ENCODE peak calls at places on chromosomes 12 and 14, in ten cellular contexts. C is IMR-90, L is A549, N is adrenal gland, X is transverse colon, J is stomach, K is uterus, O is gastrocnemius medialis, D is spleen, I is tibial nerve. E is an unnamed sample.

GRCh38 chr14:55327179-55327578 is 56.0 kb downstream of the FBXO34 start:
- DNase-seq in C (no peak), L (no peak), X (no peak), J (no peak), I (no peak), O (no peak), D (no peak), K (no peak), N (no peak), E (no peak)

GRCh38 chr12:47249719-47250506 is 170.2 kb upstream of the AMIGO2 start:
- DNase-seq in C (no peak), I (no peak), N (no peak), K (no peak), D (no peak), J (no peak), L (no peak), X (no peak), O (no peak), E (peak; percentile 19)

GRCh38 chr12:90065301-90065801 is 356.7 kb upstream of the ATP2B1 start:
- DNase-seq in L (no peak), O (no peak), K (no peak), N (no peak), D (no peak), X (no peak), J (no peak), C (no peak), I (no peak), E (no peak)

GRCh38 chr12:1591029-1591428 is 3.4 kb downstream of the FBXL14 start:
- DNase-seq in K (no peak), C (no peak), N (no peak), L (peak; percentile 67), D (no peak), O (no peak), I (no peak), J (no peak), X (peak; percentile 37), E (no peak)

GRCh38 chr14:58637040-58637390 is 747 bp upstream of the DACT1 start:
- DNase-seq in N (peak; percentile 61), O (no peak), D (no peak), C (peak; percentile 94), J (peak; percentile 54), K (peak; percentile 59), X (peak; percentile 62), I (no peak), L (no peak), E (peak; percentile 26)

GRCh38 chr14:65229431-65230286 is 127.3 kb upstream of the MAX start:
- DNase-seq in N (peak; percentile 60), O (no peak), I (no peak), X (peak; percentile 49), K (peak; percentile 29), J (peak; percentile 51), L (no peak), D (peak; percentile 85), C (no peak), E (peak; percentile 38)

GRCh38 chr14:55416866-55417265 is 5.2 kb upstream of the ATG14 start:
- DNase-seq in I (no peak), J (no peak), X (peak; percentile 56), L (no peak), N (no peak), D (no peak), O (no peak), C (no peak), K (no peak), E (no peak)

GRCh38 chr14:92802678-92803077 is 8.6 kb downstream of the GOLGA5 start:
- DNase-seq in D (no peak), J (no peak), O (no peak), L (no peak), X (no peak), C (no peak), I (no peak), N (no peak), K (no peak), E (no peak)

GRCh38 chr14:68794130-68794855 is 1.4 kb upstream of the ZFP36L1 start:
- DNase-seq in I (peak; percentile 87), N (peak; percentile 96), O (peak; percentile 89), J (peak; percentile 85), K (peak; percentile 92), X (peak; percentile 85), D (peak; percentile 97), C (peak; percentile 95), L (no peak), E (peak; percentile 90)

GRCh38 chr14:74572829-74573360 is 39.1 kb downstream of the LTBP2 start:
- DNase-seq in L (no peak), J (no peak), I (no peak), X (no peak), N (no peak), O (no peak), D (no peak), K (no peak), C (peak; percentile 65), E (no peak)

GRCh38 chr12:104290855-104291254 is 12.7 kb upstream of the EID3 start:
- DNase-seq in C (no peak), D (no peak), K (no peak), X (no peak), O (no peak), L (no peak), I (no peak), J (no peak), N (no peak), E (no peak)

GRCh38 chr14:64649383-64649998 is 54.7 kb upstream of the PLEKHG3 start:
- DNase-seq in J (no peak), L (no peak), N (peak; percentile 57), K (peak; percentile 70), C (no peak), X (peak; percentile 20), D (no peak), I (peak; percentile 80), O (peak; percentile 72), E (peak; percentile 37)

GRCh38 chr12:3336606-3337311 is 154.2 kb upstream of the PRMT8 start:
- DNase-seq in J (peak; percentile 34), L (no peak), I (peak; percentile 32), X (no peak), K (no peak), C (no peak), O (no peak), D (peak; percentile 41), N (peak; percentile 80), E (peak; percentile 28)

GRCh38 chr12:102034346-102034745 is 27.4 kb downstream of the WASHC3 start:
- DNase-seq in J (no peak), K (no peak), C (peak; percentile 58), D (no peak), I (no peak), X (no peak), L (no peak), O (no peak), N (no peak), E (no peak)

GRCh38 chr12:1911598-1912575 is 6.6 kb downstream of the CACNA2D4 start:
- DNase-seq in L (no peak), I (no peak), J (peak; percentile 15), C (no peak), K (no peak), X (no peak), D (peak; percentile 65), O (peak; percentile 74), N (peak; percentile 36), E (no peak)

GRCh38 chr14:104361101-104361591 is 218.4 kb upstream of the C14orf180 start:
- DNase-seq in L (no peak), I (no peak), C (no peak), D (peak; percentile 65), X (no peak), K (no peak), N (no peak), O (no peak), J (peak; percentile 25), E (peak; percentile 6)

GRCh38 chr14:62018606-62019005 is 256.4 kb downstream of the SNAPC1 start:
- DNase-seq in K (no peak), N (no peak), O (no peak), X (no peak), J (no peak), D (no peak), I (no peak), L (no peak), C (no peak), E (no peak)

GRCh38 chr14:23078692-23079116 is 16.2 kb downstream of the ACIN1 start:
- DNase-seq in X (peak; percentile 69), I (peak; percentile 45), D (no peak), J (peak; percentile 55), L (peak; percentile 45), K (peak; percentile 75), C (peak; percentile 98), N (peak; percentile 94), O (peak; percentile 89), E (no peak)
- TF ChIP-seq POLR2A in X (no peak), I (no peak), D (no peak), J (no peak), L (no peak), K (no peak), C (peak; percentile 70), N (no peak), O (peak; percentile 47), E (no peak)

GRCh38 chr12:109880049-109880931 is at the start of gene GLTP:
- DNase-seq in X (peak; percentile 90), D (peak; percentile 97), K (peak; percentile 87), I (peak; percentile 73), O (peak; percentile 61), N (peak; percentile 86), C (peak; percentile 63), J (peak; percentile 91), L (peak; percentile 88), E (peak; percentile 89)
- H3K27ac ChIP-seq in X (peak within 1 kb of the TSS; percentile 86), D (peak within 1 kb of the TSS; percentile 92), K (peak within 1 kb of the TSS; percentile 82), I (peak within 1 kb of the TSS; percentile 88), O (peak within 1 kb of the TSS; percentile 81), N (no peak within 1 kb of the TSS), C (peak within 1 kb of the TSS; percentile 71), J (peak within 1 kb of the TSS; percentile 69), L (peak within 1 kb of the TSS; percentile 90), E (peak within 1 kb of the TSS; percentile 34)

DNA sequence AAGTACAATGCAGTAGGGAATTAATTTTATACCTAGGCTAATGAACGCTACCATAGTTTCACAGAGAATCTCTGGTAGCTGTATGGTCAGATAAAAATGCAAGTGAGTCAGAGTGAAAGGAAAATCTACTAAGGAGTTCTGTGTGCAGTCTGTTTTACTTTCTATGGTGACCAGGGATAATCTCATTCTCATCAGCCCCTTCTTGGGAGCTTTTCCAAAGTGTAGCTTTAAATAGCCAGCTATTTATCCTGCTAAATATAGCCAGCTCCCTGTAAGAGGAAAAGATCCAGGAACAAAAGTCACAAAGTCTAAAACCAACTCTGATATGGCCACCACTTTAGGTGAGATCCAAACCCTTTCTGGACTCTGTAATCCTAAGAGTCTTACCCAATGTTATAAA is 75.5 kb downstream of the TMEM116 start:
- DNase-seq in J (no peak), D (no peak), X (no peak), O (no peak), N (no peak), C (peak; percentile 67), I (no peak), K (no peak), L (no peak), E (no peak)
- H3K4me3 ChIP-seq in J (no peak overlapping the region), D (no peak overlapping the region), X (no peak overlapping the region), O (no peak overlapping the region), N (no peak overlapping the region), C (no peak overlapping the region), I (no peak overlapping the region), K (no peak overlapping the region), L (no peak overlapping the region), E (no peak overlapping the region)

GRCh38 chr14:63632932-63633514 is 8.6 kb downstream of the WDR89 start:
- DNase-seq in D (no peak), J (no peak), C (peak; percentile 44), I (no peak), X (no peak), N (no peak), K (no peak), L (peak; percentile 43), O (no peak), E (no peak)
- TF ChIP-seq POLR2A in D (no peak), J (no peak), C (no peak), I (no peak), X (no peak), N (no peak), K (no peak), L (no peak), O (no peak), E (no peak)

E was measured in body of pancreas.